ENCODE peak calls at places on chromosomes 7 and 10, in ten cellular contexts. C, K, M, E, I, B, H, G, X and D are unnamed samples.

GRCh38 chr7:109094-109493 is 83.3 kb upstream of the FAM20C start:
- DNase-seq in H (no peak), G (no peak), M (no peak), I (no peak), B (no peak), C (no peak), K (no peak), E (no peak), X (no peak), D (no peak)

GRCh38 chr7:45324683-45325237 is 167.2 kb downstream of the RAMP3 start:
- DNase-seq in B (no peak), H (no peak), E (peak; percentile 7), M (no peak), I (no peak), X (no peak), C (no peak), K (peak; percentile 2), G (no peak), D (peak; percentile 7)

GRCh38 chr10:70335246-70335613 is 47.2 kb downstream of the LRRC20 start:
- DNase-seq in G (no peak), K (no peak), I (no peak), B (peak; percentile 24), E (no peak), H (no peak), M (no peak), X (no peak), C (no peak), D (no peak)

GRCh38 chr10:124996127-124996853 is 54.4 kb downstream of the ZRANB1 start:
- DNase-seq in B (no peak), X (no peak), K (no peak), E (no peak), H (no peak), C (no peak), M (no peak), G (no peak), I (no peak), D (no peak)

GRCh38 chr7:112084506-112084905 is 121.7 kb downstream of the DOCK4 start:
- DNase-seq in E (peak; percentile 64), B (peak; percentile 41), G (peak; percentile 54), H (no peak), X (no peak), I (peak; percentile 63), C (no peak), M (no peak), K (peak; percentile 5), D (peak; percentile 78)

GRCh38 chr7:50678586-50678985 is 104.1 kb downstream of the GRB10 start:
- DNase-seq in K (no peak), X (no peak), H (no peak), C (no peak), E (no peak), B (no peak), M (no peak), G (no peak), I (no peak), D (no peak)

GRCh38 chr7:30740417-30741181 is 11.3 kb upstream of the INMT start:
- DNase-seq in M (peak; percentile 18), X (peak; percentile 91), B (peak; percentile 63), H (peak; percentile 64), C (peak; percentile 81), G (peak; percentile 55), I (no peak), E (peak; percentile 72), K (peak; percentile 34), D (peak; percentile 80)

GRCh38 chr10:28200804-28201203 is 102.1 kb downstream of the MPP7 start:
- DNase-seq in I (no peak), B (peak; percentile 6), C (no peak), X (no peak), E (no peak), M (no peak), G (peak; percentile 45), K (no peak), H (no peak), D (no peak)

GRCh38 chr10:127142831-127143230 is 53.6 kb downstream of the INSYN2A start:
- DNase-seq in X (no peak), B (no peak), K (no peak), C (no peak), I (no peak), G (no peak), E (no peak), M (no peak), H (no peak), D (no peak)

GRCh38 chr10:53601260-53601875 is 828.8 kb upstream of the MBL2 start:
- DNase-seq in I (no peak), X (no peak), K (peak; percentile 20), M (peak; percentile 6), B (peak; percentile 42), G (peak; percentile 28), C (no peak), E (peak; percentile 55), H (no peak), D (peak; percentile 59)

GRCh38 chr7:88927-89921 is 103.1 kb upstream of the FAM20C start:
- DNase-seq in M (peak; percentile 98), B (peak; percentile 98), X (peak; percentile 44), K (peak; percentile 99), I (no peak), H (no peak), G (peak; percentile 96), E (peak; percentile 85), C (peak; percentile 80), D (peak; percentile 93)

GRCh38 chr7:131961281-131961680 is 404.9 kb upstream of the PODXL start:
- DNase-seq in X (no peak), H (no peak), B (no peak), G (no peak), I (no peak), E (no peak), M (no peak), K (no peak), C (no peak), D (no peak)

GRCh38 chr7:105810556-105810955 is 65.8 kb downstream of the ATXN7L1 start:
- DNase-seq in G (no peak), X (no peak), B (no peak), H (no peak), K (no peak), C (no peak), M (no peak), I (no peak), E (no peak), D (no peak)

GRCh38 chr10:25965584-25965983 is 31.6 kb downstream of the MYO3A start:
- DNase-seq in G (no peak), H (no peak), K (no peak), B (no peak), M (no peak), X (no peak), I (no peak), E (no peak), C (no peak), D (no peak)

GRCh38 chr10:27659786-27660185 is 85.8 kb downstream of the MKX start:
- DNase-seq in K (peak; percentile 36), M (peak; percentile 10), G (no peak), H (no peak), C (no peak), I (no peak), B (no peak), E (no peak), X (no peak), D (no peak)

GRCh38 chr7:44280993-44281721 is 44.2 kb downstream of the CAMK2B start:
- DNase-seq in I (no peak), M (no peak), X (peak; percentile 38), E (no peak), C (no peak), G (no peak), K (no peak), H (no peak), B (no peak), D (no peak)

GRCh38 chr10:127715782-127716378 is 21.1 kb upstream of the FOXI2 start:
- DNase-seq in B (peak; percentile 28), M (peak; percentile 9), E (peak; percentile 14), H (no peak), X (no peak), I (no peak), K (peak; percentile 15), G (no peak), C (no peak), D (peak; percentile 53)

GRCh38 chr7:157477550-157478212 is 140.9 kb downstream of the DNAJB6 start:
- DNase-seq in I (no peak), H (no peak), K (no peak), B (no peak), G (no peak), C (no peak), X (no peak), E (no peak), M (no peak), D (no peak)

GRCh38 chr7:20030915-20031362 is 186.2 kb downstream of the MACC1 start:
- DNase-seq in K (peak; percentile 84), I (peak; percentile 50), M (peak; percentile 85), X (no peak), C (no peak), H (no peak), G (peak; percentile 50), E (peak; percentile 15), B (peak; percentile 64), D (peak; percentile 9)

GRCh38 chr7:28140964-28141363 is 39.6 kb downstream of the JAZF1 start:
- DNase-seq in C (no peak), M (no peak), K (no peak), X (no peak), B (no peak), G (no peak), H (no peak), E (no peak), I (no peak), D (peak; percentile 70)
- TF ChIP-seq CTCF in C (no peak), M (no peak), K (no peak), X (no peak), B (no peak), G (no peak), H (no peak), E (no peak), I (no peak), D (no peak)

GRCh38 chr7:86926732-86927131 is 132.7 kb downstream of the ELAPOR2 start:
- DNase-seq in G (peak; percentile 41), B (peak; percentile 71), I (no peak), E (peak; percentile 76), X (peak; percentile 55), K (peak; percentile 31), C (no peak), M (peak; percentile 17), H (no peak), D (peak; percentile 69)
- TF ChIP-seq CTCF in G (peak; percentile 62), B (peak; percentile 77), I (peak; percentile 67), E (peak; percentile 79), X (peak; percentile 52), K (peak; percentile 80), C (peak; percentile 70), M (peak; percentile 63), H (peak; percentile 78), D (peak; percentile 77)

DNA sequence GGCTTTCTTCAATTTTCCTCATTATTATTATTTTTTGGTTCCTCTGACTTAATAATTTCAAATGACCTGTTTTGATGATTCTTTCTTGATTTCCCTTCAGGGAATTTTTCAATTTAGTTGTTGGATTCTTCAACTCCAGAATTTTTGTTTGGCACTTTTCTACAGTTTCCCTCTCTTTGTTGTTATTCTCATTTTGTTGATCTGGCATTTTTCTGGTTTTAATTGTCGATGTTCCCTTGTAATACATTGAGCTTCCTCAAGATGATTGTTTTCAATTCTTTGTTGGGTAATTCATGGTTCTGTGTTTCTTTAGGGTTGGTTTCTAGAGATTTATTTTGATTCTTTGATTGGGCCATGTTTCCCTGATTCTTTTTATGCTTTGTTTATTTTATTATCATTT is 67.8 kb upstream of the DNAJC1 start:
- DNase-seq in H (no peak), X (no peak), E (no peak), C (no peak), I (no peak), G (no peak), M (no peak), K (no peak), B (no peak), D (no peak)
- TF ChIP-seq CTCF in H (no peak), X (no peak), E (no peak), C (no peak), I (no peak), G (no peak), M (no peak), K (no peak), B (no peak), D (no peak)

GRCh38 chr7:92880212-92881090 is 44.1 kb upstream of the CDK6 start:
- DNase-seq in E (peak; percentile 47), H (no peak), B (peak; percentile 37), X (no peak), M (no peak), I (no peak), C (no peak), G (no peak), K (no peak), D (peak; percentile 35)
- TF ChIP-seq CTCF in E (no peak), H (no peak), B (peak; percentile 29), X (peak; percentile 34), M (no peak), I (peak; percentile 20), C (peak; percentile 18), G (peak; percentile 0), K (peak; percentile 0), D (peak; percentile 15)